ENCODE peak calls at places on chromosomes 16 and 17, in six cellular contexts. U, V, C, A, B and J are unnamed samples. For H3K36me3, the result is how much of the 10 kb centered on the place peaks cover.

GRCh38 chr17:76912585-76912984 is 44.4 kb downstream of the MGAT5B start:
- DNase-seq in U (no peak), V (no peak), C (no peak), A (no peak), B (no peak), J (no peak)

GRCh38 chr17:33120103-33120502 is 128.5 kb downstream of the SPACA3 start:
- DNase-seq in U (no peak), V (no peak), C (no peak), A (no peak), B (no peak), J (no peak)

GRCh38 chr17:40791808-40792436 is 7.8 kb downstream of the KRT28 start:
- DNase-seq in U (no peak), V (no peak), C (peak), A (no peak), B (no peak), J (peak)

GRCh38 chr16:47965439-47965838 is 190.4 kb downstream of the ABCC12 start:
- DNase-seq in U (no peak), V (no peak), C (no peak), A (no peak), B (no peak), J (no peak)

GRCh38 chr17:78252701-78253635 is 21.5 kb downstream of the TMEM235 start:
- DNase-seq in U (no peak), V (no peak), C (peak), A (no peak), B (no peak), J (no peak)

GRCh38 chr17:5468075-5468473 is 708 bp downstream of the DHX33 start:
- DNase-seq in U (no peak), V (no peak), C (no peak), A (no peak), B (no peak), J (no peak)

GRCh38 chr16:81094771-81095251 is 1.4 kb downstream of the GCSH start:
- DNase-seq in U (no peak), V (no peak), C (peak), A (no peak), B (no peak), J (no peak)

GRCh38 chr17:29167393-29168078 is 12.7 kb downstream of the MYO18A start:
- DNase-seq in U (no peak), V (no peak), C (no peak), A (no peak), B (no peak), J (no peak)

GRCh38 chr16:23608194-23608593 is 12.1 kb upstream of the NDUFAB1 start:
- DNase-seq in U (no peak), V (no peak), C (peak), A (no peak), B (peak), J (no peak)

GRCh38 chr16:69610356-69610755 is 44.6 kb downstream of the NFAT5 start:
- DNase-seq in U (no peak), V (no peak), C (peak), A (no peak), B (no peak), J (no peak)

GRCh38 chr16:58842156-58842555 is 108.0 kb upstream of the GOT2 start:
- DNase-seq in U (no peak), V (no peak), C (no peak), A (no peak), B (no peak), J (no peak)

GRCh38 chr16:57091200-57091989 is 988 bp upstream of the CPNE2 start:
- DNase-seq in U (peak), V (peak), C (peak), A (no peak), B (peak), J (no peak)

GRCh38 chr17:29390856-29391631 is 881 bp downstream of the TAOK1 start:
- DNase-seq in U (peak), V (no peak), C (peak), A (no peak), B (peak), J (no peak)

GRCh38 chr17:77392376-77393273 is 251.9 kb downstream of the SEC14L1 start:
- DNase-seq in U (peak), V (no peak), C (peak), A (no peak), B (peak), J (peak)

GRCh38 chr17:78763561-78763960 is 18.5 kb downstream of the CYTH1 start:
- DNase-seq in U (no peak), V (no peak), C (no peak), A (no peak), B (no peak), J (no peak)

GRCh38 chr17:40981115-40981514 is 3.0 kb downstream of the KRT40 start:
- DNase-seq in U (no peak), V (no peak), C (no peak), A (no peak), B (no peak), J (no peak)

GRCh38 chr16:23557779-23558330 is 328 bp downstream of the UBFD1 start:
- DNase-seq in U (no peak), V (peak), C (peak), A (no peak), B (peak), J (no peak)

GRCh38 chr17:58343131-58343530 is 8.9 kb downstream of the SUPT4H1 start:
- DNase-seq in U (no peak), V (no peak), C (no peak), A (no peak), B (no peak), J (no peak)

GRCh38 chr16:29649560-29650494 is 13.2 kb upstream of the SPN start:
- DNase-seq in U (no peak), V (no peak), C (no peak), A (no peak), B (no peak), J (no peak)

GRCh38 chr16:50306287-50306686 is 39.9 kb downstream of the ADCY7 start:
- DNase-seq in U (no peak), V (no peak), C (no peak), A (no peak), B (no peak), J (no peak)

GRCh38 chr17:34620458-34620857 is 41.1 kb downstream of the TMEM132E start:
- DNase-seq in U (no peak), V (no peak), C (no peak), A (no peak), B (no peak), J (no peak)

GRCh38 chr17:72191356-72191755 is 70.5 kb downstream of the SOX9 start:
- DNase-seq in U (no peak), V (no peak), C (no peak), A (no peak), B (no peak), J (no peak)

GRCh38 chr16:81625544-81626152 is 153.4 kb upstream of the PLCG2 start:
- DNase-seq in U (peak), V (no peak), C (peak), A (no peak), B (peak), J (no peak)

GRCh38 chr16:73166394-73166971 is 118.6 kb upstream of the ZFHX3 start:
- DNase-seq in U (no peak), V (no peak), C (no peak), A (no peak), B (no peak), J (no peak)

GRCh38 chr16:66605177-66605999 is 884 bp downstream of the CMTM3 start:
- DNase-seq in U (peak), V (no peak), C (peak), A (peak), B (peak), J (no peak)

GRCh38 chr16:55503726-55504553 is 4.9 kb upstream of the LPCAT2 start:
- DNase-seq in U (no peak), V (no peak), C (no peak), A (no peak), B (no peak), J (no peak)

GRCh38 chr17:47918003-47918402 is 22.0 kb downstream of the SP2 start:
- DNase-seq in U (no peak), V (no peak), C (no peak), A (no peak), B (no peak), J (no peak)

GRCh38 chr16:11256657-11257130 is 690 bp upstream of the SOCS1 start:
- DNase-seq in U (peak), V (peak), C (peak), A (no peak), B (peak), J (no peak)

GRCh38 chr16:84913315-84913714 is 93.5 kb downstream of the CRISPLD2 start:
- DNase-seq in U (peak), V (peak), C (no peak), A (no peak), B (no peak), J (no peak)

GRCh38 chr17:31627960-31628359 is 231.1 kb downstream of the COPRS start:
- DNase-seq in U (no peak), V (no peak), C (peak), A (no peak), B (no peak), J (no peak)

GRCh38 chr17:32586666-32587065 is 99.9 kb downstream of the CDK5R1 start:
- DNase-seq in U (no peak), V (no peak), C (peak), A (no peak), B (no peak), J (no peak)

GRCh38 chr17:10875984-10876555 is 38.2 kb upstream of the PIRT start:
- DNase-seq in U (peak), V (no peak), C (peak), A (no peak), B (peak), J (peak)

GRCh38 chr16:23729503-23730424 is 16.7 kb upstream of the ERN2 start:
- DNase-seq in U (no peak), V (no peak), C (peak), A (no peak), B (no peak), J (peak)

GRCh38 chr16:78695371-78695770 is 595.9 kb downstream of the WWOX start:
- DNase-seq in U (no peak), V (no peak), C (no peak), A (no peak), B (no peak), J (no peak)

GRCh38 chr16:10871157-10871991 is 5.6 kb upstream of the CIITA start:
- DNase-seq in U (peak), V (no peak), C (peak), A (no peak), B (peak), J (no peak)

GRCh38 chr17:13269196-13269595 is 251.4 kb upstream of the ELAC2 start:
- DNase-seq in U (no peak), V (no peak), C (no peak), A (no peak), B (no peak), J (no peak)

GRCh38 chr16:50371936-50372595 is 3.3 kb upstream of the BRD7 start:
- DNase-seq in U (no peak), V (no peak), C (peak), A (no peak), B (no peak), J (no peak)

GRCh38 chr17:50918071-50918932 is 52.1 kb upstream of the TOB1 start:
- DNase-seq in U (peak), V (no peak), C (no peak), A (no peak), B (peak), J (no peak)

GRCh38 chr16:4663756-4664465 is 29.5 kb upstream of the NUDT16L1 start:
- DNase-seq in U (peak), V (no peak), C (no peak), A (no peak), B (peak), J (no peak)
- H3K36me3 ChIP-seq in U (under half), V (under half), C (under half), A (under half), B (half or more), J (under half)

GRCh38 chr17:67018429-67019125 is 25.8 kb upstream of the CACNG1 start:
- DNase-seq in U (no peak), V (no peak), C (no peak), A (no peak), B (no peak), J (no peak)

GRCh38 chr17:67020293-67020766 is 24.0 kb upstream of the CACNG1 start:
- DNase-seq in U (no peak), V (no peak), C (no peak), A (no peak), B (no peak), J (no peak)

GRCh38 chr17:67021196-67021595 is 23.2 kb upstream of the CACNG1 start:
- DNase-seq in U (no peak), V (no peak), C (peak), A (no peak), B (no peak), J (no peak)

GRCh38 chr17:67019126-67019507 is 25.2 kb upstream of the CACNG1 start:
- DNase-seq in U (no peak), V (no peak), C (no peak), A (no peak), B (no peak), J (no peak)

DNA sequence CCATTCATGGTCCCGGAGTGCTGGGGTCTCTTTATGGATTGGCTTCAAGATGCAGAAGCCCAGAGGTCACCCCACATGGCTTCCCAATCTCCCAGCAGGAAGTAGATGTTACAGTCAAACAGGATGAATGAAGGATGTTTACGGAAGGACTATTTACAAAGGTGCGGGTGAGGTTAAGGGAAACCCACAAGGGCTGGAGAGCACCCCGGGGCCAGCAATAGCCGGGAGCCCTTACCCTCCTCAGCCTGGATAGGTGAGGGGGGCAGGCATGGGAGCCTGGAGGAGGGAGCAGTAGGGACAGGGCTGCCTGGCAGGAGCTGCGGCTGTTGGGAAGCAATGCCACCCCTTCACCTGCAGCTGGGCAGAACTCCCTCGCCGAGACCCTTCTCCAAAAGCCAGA is 24.5 kb upstream of the CACNG1 start:
- DNase-seq in U (no peak), V (no peak), C (no peak), A (no peak), B (no peak), J (no peak)
- H3K36me3 ChIP-seq in U (under half), V (under half), C (under half), A (under half), B (under half), J (under half)

DNA sequence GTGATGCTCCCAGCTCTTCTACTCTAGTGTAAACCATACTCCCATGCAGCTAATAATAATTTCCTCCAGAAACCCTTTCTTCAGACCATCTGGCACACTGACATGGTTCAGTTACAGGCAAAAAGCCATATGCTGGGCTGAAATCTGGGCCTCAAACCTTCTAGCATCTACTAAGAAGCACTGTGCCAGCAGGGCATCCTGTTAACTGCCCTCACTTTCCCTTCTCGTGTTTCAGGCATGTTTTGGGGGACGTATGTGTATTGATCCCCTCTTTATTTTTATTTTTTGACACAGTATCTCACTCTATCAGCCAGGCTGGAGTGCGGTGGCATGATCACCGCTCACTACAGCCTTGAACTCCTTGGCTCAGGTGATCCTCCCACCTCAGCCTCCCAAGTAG is 33.3 kb downstream of the STAT5A start:
- DNase-seq in U (no peak), V (no peak), C (no peak), A (no peak), B (no peak), J (no peak)
- H3K36me3 ChIP-seq in U (half or more), V (under half), C (under half), A (under half), B (half or more), J (under half)

GRCh38 chr16:82638095-82638798 is 11.5 kb downstream of the CDH13 start:
- DNase-seq in U (no peak), V (no peak), C (peak), A (no peak), B (no peak), J (no peak)
- H3K36me3 ChIP-seq in U (under half), V (under half), C (under half), A (under half), B (under half), J (under half)

DNA sequence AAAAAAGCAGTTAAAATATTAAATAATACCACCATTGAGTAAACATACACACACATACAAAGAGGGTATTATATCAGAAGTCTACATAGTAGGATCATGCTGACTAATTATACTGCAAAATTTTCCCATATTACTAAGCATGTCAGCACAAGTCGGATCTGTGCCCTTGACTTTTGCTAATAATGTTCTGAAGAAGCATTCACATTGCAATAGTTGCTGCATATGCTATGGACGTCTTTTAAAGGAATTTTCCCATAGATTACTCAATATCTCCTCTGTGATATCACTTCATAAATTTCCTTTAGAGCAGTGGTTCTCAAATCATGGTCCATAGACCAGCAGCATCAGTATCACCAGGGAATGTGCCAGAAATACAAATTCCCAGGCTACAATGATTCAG is 110.9 kb upstream of the NUDT7 start:
- DNase-seq in U (no peak), V (no peak), C (no peak), A (no peak), B (no peak), J (no peak)
- H3K36me3 ChIP-seq in U (under half), V (under half), C (under half), A (under half), B (under half), J (under half)